ENCODE peak calls at places on chromosomes 13 and 19, in eight cellular contexts. R is tibial artery; J is AG04450; H is psoas muscle; U is CD8-positive, alpha-beta T cell; O is neuronal stem cell; K is mammary epithelial cell; I is thoracic aorta. T is an unnamed sample.

GRCh38 chr19:45179063-45179847 is 671 bp downstream of the BLOC1S3 start:
- DNase-seq in K (peak), U (no peak), I (no peak), R (no peak), J (no peak), H (peak), O (no peak), T (peak)

GRCh38 chr13:46313441-46314257 is 73.4 kb downstream of the RUBCNL start:
- DNase-seq in R (no peak), I (no peak), U (no peak), J (no peak), H (no peak), K (no peak), O (no peak), T (no peak)

GRCh38 chr13:76875256-76875655 is 10.9 kb downstream of the KCTD12 start:
- DNase-seq in K (no peak), H (no peak), I (no peak), O (no peak), R (no peak), J (no peak), U (no peak), T (no peak)

GRCh38 chr13:31927219-31927653 is 104.3 kb upstream of the FRY start:
- DNase-seq in R (no peak), I (no peak), U (no peak), O (no peak), J (no peak), H (no peak), K (no peak), T (no peak)

GRCh38 chr13:45209229-45209628 is 8.4 kb upstream of the KCTD4 start:
- DNase-seq in I (no peak), O (no peak), U (no peak), J (no peak), H (no peak), R (no peak), K (peak), T (no peak)

GRCh38 chr19:54312011-54312410 is 955 bp downstream of the LILRA5 start:
- DNase-seq in R (no peak), J (no peak), H (no peak), O (no peak), I (no peak), K (no peak), U (no peak), T (no peak)

GRCh38 chr19:40756502-40757110 is 5.6 kb downstream of the SNRPA start:
- DNase-seq in R (no peak), K (peak), O (no peak), J (no peak), I (no peak), H (no peak), U (no peak), T (no peak)

GRCh38 chr19:18496167-18496979 is 25.5 kb downstream of the ELL start:
- DNase-seq in R (no peak), I (no peak), O (no peak), H (no peak), K (peak), U (peak), J (no peak), T (no peak)

GRCh38 chr19:18637644-18638630 is 1.1 kb downstream of the KLHL26 start:
- DNase-seq in O (no peak), K (no peak), U (no peak), J (no peak), H (no peak), R (no peak), I (no peak), T (no peak)

GRCh38 chr19:10009269-10009665 is 1.0 kb downstream of the COL5A3 start:
- DNase-seq in H (peak), R (peak), O (peak), J (peak), K (peak), I (no peak), U (peak), T (no peak)

DNA sequence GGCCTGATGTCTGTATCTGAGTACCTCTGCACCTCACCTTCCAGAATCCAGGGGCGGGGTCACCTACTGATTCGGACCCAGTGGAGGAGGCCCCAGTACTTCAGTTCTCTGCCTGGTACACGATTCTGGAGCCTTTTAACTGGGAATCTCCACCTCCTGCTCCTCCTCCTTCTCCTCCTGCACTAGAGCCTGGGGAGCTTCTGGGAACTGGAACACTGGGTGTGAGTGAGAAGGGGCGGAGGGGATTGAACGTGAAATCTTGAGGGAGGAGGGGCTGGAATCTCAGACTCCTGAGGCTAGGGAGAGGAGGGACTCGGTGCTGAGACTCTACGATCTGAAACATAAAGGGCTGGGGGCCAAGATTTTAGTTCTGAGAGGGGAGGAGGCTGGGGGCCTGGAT is at the start of gene KLK8:
- DNase-seq in K (peak), J (no peak), I (no peak), O (no peak), H (no peak), R (no peak), U (no peak), T (no peak)
- H3K27ac ChIP-seq in K (peak), J (no peak), I (no peak), O (no peak), H (no peak), R (no peak), U (no peak), T (no peak)

GRCh38 chr19:30781047-30781446 is 408.9 kb downstream of the ZNF536 start:
- DNase-seq in R (no peak), J (no peak), H (no peak), K (no peak), I (no peak), U (no peak), O (no peak), T (no peak)
- H3K4me3 ChIP-seq in R (no peak), J (no peak), H (no peak), K (no peak), I (no peak), U (no peak), O (no peak), T (no peak)

DNA sequence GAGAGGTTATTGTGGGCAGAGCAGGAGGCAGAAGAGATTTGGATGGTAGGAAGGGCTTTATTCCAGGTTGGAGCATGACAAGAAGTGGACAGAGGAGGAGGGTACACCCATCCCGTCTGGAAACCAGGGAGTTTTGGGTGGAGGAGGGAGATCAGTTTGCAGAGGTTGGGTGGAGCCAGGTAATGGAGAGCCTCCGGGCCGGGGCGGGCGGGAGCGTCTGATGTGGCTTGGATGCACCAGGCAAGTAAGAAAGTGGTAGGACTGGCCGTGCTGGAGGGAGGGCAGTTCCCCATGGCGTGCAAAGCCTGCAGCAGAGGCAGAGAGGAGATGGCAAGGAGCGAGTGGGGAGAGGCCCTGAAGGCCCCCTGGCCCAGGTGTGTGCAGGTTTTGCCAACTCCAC is 10.9 kb downstream of the IGFLR1 start:
- DNase-seq in O (no peak), U (no peak), H (no peak), I (no peak), R (no peak), K (peak), J (no peak), T (no peak)
- H3K27ac ChIP-seq in O (no peak), U (no peak), H (no peak), I (no peak), R (no peak), K (no peak), J (no peak), T (no peak)

DNA sequence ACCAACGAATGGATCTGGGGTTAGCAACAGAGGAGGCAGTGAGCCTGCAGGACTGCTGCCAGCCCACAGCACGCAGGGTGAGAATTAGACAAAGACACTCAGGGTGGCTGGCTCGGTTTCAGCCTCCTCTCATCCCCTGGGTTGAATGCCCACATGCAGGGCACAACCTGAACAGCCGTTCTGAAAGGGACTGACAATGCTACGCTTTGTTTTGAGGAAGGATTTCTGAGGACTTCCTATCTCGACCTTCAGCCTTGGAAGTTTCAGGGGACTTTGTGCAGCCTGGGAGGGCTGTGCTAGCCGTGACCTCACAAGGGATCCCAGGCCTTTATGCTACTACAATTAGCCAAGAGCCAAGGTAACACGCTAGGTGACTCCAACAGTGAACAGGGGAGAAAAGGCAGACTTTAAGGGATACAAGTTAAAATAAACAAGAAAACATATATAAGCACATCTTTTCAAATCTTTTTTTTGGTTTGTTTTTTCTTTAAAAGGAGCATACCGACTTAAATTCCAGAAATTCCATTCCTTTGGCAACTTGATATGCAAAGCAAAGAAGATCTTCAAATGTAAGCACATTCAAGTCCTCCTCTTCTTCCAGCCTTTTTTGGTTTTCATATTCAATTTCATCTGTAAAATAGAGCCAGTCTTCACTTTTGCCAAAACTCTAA is 34.5 kb upstream of the URAD start:
- DNase-seq in U (no peak), O (peak), I (no peak), R (no peak), H (no peak), J (no peak), K (no peak), T (no peak)
- H3K4me3 ChIP-seq in U (no peak), O (no peak), I (no peak), R (no peak), H (no peak), J (no peak), K (no peak), T (no peak)

DNA sequence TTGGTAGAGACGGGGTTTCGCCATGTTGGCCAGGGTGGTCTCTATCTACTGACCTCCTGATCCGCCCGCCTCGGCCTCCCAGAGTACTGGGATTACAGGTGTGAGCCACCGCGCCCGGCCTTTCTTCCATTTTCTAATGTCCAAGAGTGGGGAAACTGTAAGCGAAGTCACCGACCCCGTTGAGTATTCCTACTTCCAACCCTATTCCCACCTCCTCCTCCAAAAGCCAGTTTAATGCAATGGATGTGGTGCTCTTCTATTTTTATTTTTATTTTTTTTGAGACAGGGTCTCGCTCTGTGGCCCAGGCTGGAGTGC is 449 bp downstream of the RNU6-9 start:
- DNase-seq in K (no peak), O (no peak), H (peak), U (no peak), J (no peak), R (no peak), I (no peak), T (no peak)
- H3K27ac ChIP-seq in K (no peak), O (no peak), H (peak), U (no peak), J (no peak), R (peak), I (peak), T (peak)

DNA sequence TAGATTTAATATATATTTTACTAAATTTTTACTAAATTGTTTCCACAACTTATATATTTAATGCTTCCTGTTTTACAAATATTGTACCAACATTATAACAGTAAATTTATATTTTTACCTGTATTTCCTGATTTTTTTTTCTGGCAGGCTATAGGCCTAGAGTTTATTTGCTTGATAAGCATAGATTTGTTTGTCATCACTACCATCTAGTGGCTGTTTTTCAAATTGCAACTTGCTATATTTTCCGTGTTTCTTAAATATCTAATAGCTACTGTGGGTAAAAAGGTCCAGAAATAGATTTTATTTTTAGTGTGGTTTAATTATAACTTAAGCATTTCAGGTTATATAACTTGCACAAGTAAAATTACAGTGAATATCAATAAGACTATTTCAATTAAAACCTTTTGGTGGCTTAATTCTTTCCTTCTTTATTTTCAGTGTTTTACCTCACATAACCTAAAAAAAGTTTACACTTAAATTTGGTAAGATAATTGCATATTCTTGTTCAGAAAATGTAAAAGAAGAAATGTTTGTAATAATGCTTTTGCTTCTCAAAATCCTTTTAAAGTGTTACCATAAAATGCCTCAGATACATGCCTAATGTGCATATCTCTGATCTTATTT is 60.6 kb downstream of the NDFIP2 start:
- DNase-seq in J (peak), H (no peak), K (peak), O (peak), R (no peak), I (no peak), U (no peak), T (no peak)
- H3K4me3 ChIP-seq in J (no peak), H (no peak), K (no peak), O (no peak), R (no peak), I (no peak), U (no peak), T (no peak)

GRCh38 chr13:42873081-42873480 is 91.7 kb downstream of the FAM216B start:
- DNase-seq in U (no peak), I (no peak), H (no peak), O (no peak), J (no peak), R (no peak), K (no peak), T (no peak)
- H3K27ac ChIP-seq in U (no peak), I (no peak), H (no peak), O (no peak), J (no peak), R (no peak), K (no peak), T (no peak)

DNA sequence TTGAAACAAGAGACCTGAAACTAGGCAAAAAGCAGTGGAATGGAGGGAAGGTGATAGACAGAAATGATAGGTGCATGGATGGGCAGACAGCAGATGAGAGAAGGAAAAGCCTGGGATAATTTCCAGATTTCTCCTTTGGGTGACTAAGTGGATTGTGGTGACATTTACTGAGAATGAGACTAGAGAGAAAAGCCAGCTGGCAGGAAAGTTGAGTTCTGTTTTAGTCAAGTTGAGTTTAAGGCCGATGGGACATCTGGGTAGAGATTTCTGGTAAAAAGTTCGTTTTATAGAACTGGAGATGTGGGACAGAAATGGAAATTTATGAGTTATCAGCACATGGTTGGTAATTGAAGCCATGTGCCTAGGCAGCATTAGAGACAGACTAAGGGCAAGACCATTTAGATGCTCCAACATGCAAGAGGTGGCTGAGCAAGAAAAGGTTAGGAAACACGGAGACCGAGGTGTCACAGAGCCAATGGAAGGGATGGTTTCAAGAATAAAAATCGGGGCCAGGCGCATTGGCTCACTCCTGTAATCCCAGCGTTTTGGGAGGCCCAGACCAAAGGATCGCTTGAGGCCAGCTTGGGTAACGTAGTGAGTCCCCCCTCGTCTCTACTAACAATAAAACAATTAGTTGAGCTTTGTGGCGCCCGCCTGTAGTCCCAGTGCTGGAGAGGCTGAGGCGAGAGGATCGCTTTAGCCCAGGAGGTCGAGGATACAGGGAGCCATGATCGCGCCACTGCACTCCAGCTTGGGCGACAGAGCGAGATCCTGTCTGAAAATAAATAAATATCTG is 9.6 kb upstream of the DGKH start:
- DNase-seq in H (no peak), K (no peak), O (no peak), U (no peak), J (no peak), I (no peak), R (no peak), T (no peak)
- H3K4me3 ChIP-seq in H (peak), K (peak), O (no peak), U (no peak), J (peak), I (peak), R (peak), T (peak)